ENCODE peak calls at places on chromosome 6, in eight cellular contexts. H is NCI-H1092 treated with DMSO at 0.1 percent for 48 hours; N is mesendoderm; F is NCI-H748 treated with DMSO at 0.1 percent for 48 hours; Z is PC-3; C is ecto neural progenitor cell; V is stimulated activated CD4-positive, alpha-beta T cell treated with anti-CD3 and anti-CD28 coated beads, Interleukin-1b, Interleukin-23, amount 100 ng/mL, for 24 hours; Q is endothelial cell. S is an unnamed sample.

GRCh38 chr6:5749016-5749665 is 257.6 kb downstream of the NRN1 start:
- DNase-seq in F (no peak), N (no peak), Z (no peak), Q (no peak), V (no peak), C (no peak), H (no peak), S (no peak)

GRCh38 chr6:38004908-38005307 is 185.4 kb downstream of the ZFAND3 start:
- DNase-seq in F (no peak), N (no peak), Q (no peak), V (no peak), H (no peak), C (no peak), Z (no peak), S (no peak)

GRCh38 chr6:43180985-43181384 is 1.0 kb upstream of the CUL9 start:
- DNase-seq in V (no peak), C (no peak), H (no peak), Q (no peak), F (no peak), N (peak; percentile 52), Z (no peak), S (peak; percentile 61)

GRCh38 chr6:90053614-90054013 is 159.3 kb downstream of the GJA10 start:
- DNase-seq in Z (no peak), V (no peak), C (no peak), H (no peak), F (no peak), N (no peak), Q (no peak), S (no peak)

GRCh38 chr6:130796313-130796905 is 30.8 kb upstream of the SMLR1 start:
- DNase-seq in F (no peak), Q (no peak), Z (peak; percentile 69), V (no peak), C (no peak), H (no peak), N (peak; percentile 37), S (no peak)

GRCh38 chr6:167207527-167207926 is 49.7 kb upstream of the GPR31 start:
- DNase-seq in C (no peak), F (no peak), H (no peak), Z (no peak), N (no peak), V (no peak), Q (no peak), S (no peak)

GRCh38 chr6:169648617-169649016 is 53.2 kb downstream of the WDR27 start:
- DNase-seq in H (no peak), F (no peak), V (no peak), Q (no peak), Z (no peak), N (no peak), C (no peak), S (no peak)

GRCh38 chr6:53894086-53894485 is 99.3 kb downstream of the LRRC1 start:
- DNase-seq in V (peak; percentile 22), N (no peak), H (no peak), Z (peak; percentile 50), C (no peak), F (peak; percentile 71), Q (no peak), S (no peak)

GRCh38 chr6:151389640-151390275 is 1.6 kb downstream of the ZBTB2 start:
- DNase-seq in N (peak; percentile 88), Q (no peak), Z (peak; percentile 58), H (peak; percentile 75), F (peak; percentile 87), C (no peak), V (no peak), S (peak; percentile 53)

GRCh38 chr6:124002377-124003081 is 198.9 kb downstream of the NKAIN2 start:
- DNase-seq in Z (no peak), F (no peak), V (no peak), H (no peak), Q (no peak), N (no peak), C (no peak), S (no peak)

GRCh38 chr6:137657351-137657911 is 163.2 kb upstream of the OLIG3 start:
- DNase-seq in V (no peak), C (no peak), H (no peak), Z (no peak), Q (no peak), F (no peak), N (no peak), S (no peak)

GRCh38 chr6:1872649-1873131 is 263.0 kb downstream of the FOXC1 start:
- DNase-seq in V (no peak), Z (no peak), H (peak; percentile 0), C (no peak), N (peak; percentile 88), Q (no peak), F (no peak), S (peak; percentile 26)

GRCh38 chr6:40799296-40800020 is 212.3 kb upstream of the LRFN2 start:
- DNase-seq in C (no peak), V (no peak), Z (no peak), Q (no peak), H (peak; percentile 31), N (no peak), F (no peak), S (no peak)

GRCh38 chr6:50720623-50721022 is 7.3 kb downstream of the TFAP2D start:
- DNase-seq in V (no peak), C (peak; percentile 66), H (no peak), F (no peak), N (peak; percentile 78), Z (peak; percentile 37), Q (peak; percentile 52), S (peak; percentile 62)

GRCh38 chr6:4853349-4853748 is 77.1 kb downstream of the CDYL start:
- DNase-seq in Q (no peak), C (no peak), V (no peak), F (no peak), Z (peak; percentile 12), N (peak; percentile 39), H (no peak), S (no peak)

GRCh38 chr6:91569071-91569470 is 982.2 kb upstream of the MAP3K7 start:
- DNase-seq in F (no peak), N (peak; percentile 3), Q (no peak), V (no peak), Z (peak; percentile 14), C (no peak), H (no peak), S (no peak)

GRCh38 chr6:10112871-10113584 is 301.8 kb downstream of the TFAP2A start:
- DNase-seq in F (no peak), C (peak; percentile 60), N (peak; percentile 33), Z (no peak), V (no peak), Q (peak; percentile 8), H (no peak), S (peak; percentile 81)

S was measured in H7.